ENCODE peak calls at places on chromosomes 4 and X, in four cellular contexts. P is GM12878, G is mesendoderm, C is fibroblast of mammary gland. J is an unnamed sample.

GRCh38 chrX:15942307-15942706 is 87.7 kb upstream of the AP1S2 start:
- DNase-seq in G (no peak), C (no peak), P (no peak), J (no peak)

GRCh38 chr4:177485528-177485927 is 43.3 kb upstream of the AGA start:
- DNase-seq in P (no peak), C (peak; percentile 79), G (no peak), J (peak; percentile 60)

GRCh38 chrX:1661048-1661921 is 46.4 kb downstream of the ASMT start:
- DNase-seq in C (no peak), P (peak; percentile 98), G (peak; percentile 96), J (no peak)

GRCh38 chrX:108068121-108068520 is 23.2 kb downstream of the PSMD10 start:
- DNase-seq in C (no peak), P (no peak), G (no peak), J (no peak)

GRCh38 chrX:139890991-139891700 is 41.7 kb downstream of the ATP11C start:
- DNase-seq in G (no peak), P (no peak), C (peak; percentile 75), J (peak; percentile 63)

GRCh38 chr4:157713342-157713741 is 459.5 kb downstream of the GASK1B start:
- DNase-seq in G (peak; percentile 8), P (no peak), C (peak; percentile 5), J (no peak)

GRCh38 chr4:27414867-27415266 is 554.2 kb downstream of the STIM2 start:
- DNase-seq in G (no peak), C (no peak), P (no peak), J (no peak)

GRCh38 chrX:85851418-85851817 is 195.9 kb downstream of the CHM start:
- DNase-seq in C (peak; percentile 5), G (peak; percentile 37), P (no peak), J (no peak)

GRCh38 chrX:28586891-28587635 is at the start of gene IL1RAPL1:
- DNase-seq in C (peak; percentile 31), G (peak; percentile 38), P (no peak), J (peak; percentile 2)

GRCh38 chr4:18566970-18567799 is 545.6 kb upstream of the LCORL start:
- DNase-seq in C (no peak), P (no peak), G (peak; percentile 12), J (no peak)

GRCh38 chr4:168021666-168022065 is 70.7 kb upstream of the ANXA10 start:
- DNase-seq in G (no peak), P (no peak), C (no peak), J (peak; percentile 33)

GRCh38 chr4:66160606-66161005 is 490.3 kb upstream of the EPHA5 start:
- DNase-seq in P (no peak), C (peak; percentile 14), G (no peak), J (peak; percentile 16)

GRCh38 chrX:63428348-63428747 is 77.2 kb upstream of the SPIN4 start:
- DNase-seq in P (no peak), C (peak; percentile 1), G (no peak), J (no peak)

GRCh38 chr4:102438873-102439614 is 62.1 kb upstream of the NFKB1 start:
- DNase-seq in C (peak; percentile 97), P (no peak), G (peak; percentile 54), J (peak; percentile 86)

GRCh38 chrX:18640686-18641085 is 31.2 kb downstream of the RS1 start:
- DNase-seq in P (no peak), C (no peak), G (peak; percentile 89), J (no peak)

GRCh38 chrX:110081740-110082139 is 78.8 kb downstream of the TMEM164 start:
- DNase-seq in P (no peak), G (no peak), C (peak; percentile 79), J (no peak)

GRCh38 chr4:2901186-2901585 is 57.5 kb downstream of the ADD1 start:
- DNase-seq in P (no peak), C (no peak), G (no peak), J (no peak)

GRCh38 chr4:87213425-87213824 is 7.0 kb downstream of the KLHL8 start:
- DNase-seq in C (peak; percentile 48), G (no peak), P (no peak), J (no peak)

GRCh38 chrX:149453030-149453429 is 52.1 kb downstream of the IDS start:
- DNase-seq in G (peak; percentile 69), P (no peak), C (peak; percentile 68), J (peak; percentile 3)